ENCODE peak calls at places on chromosomes 5 and 9, in seven cellular contexts. V is PC-9, Z is astrocyte of the spinal cord, D is right atrium auricular region, E is left lung, W is pancreas, Y is IMR-90. J is an unnamed sample.

GRCh38 chr5:180639743-180640300 is 9.6 kb downstream of the FLT4 start:
- DNase-seq in E (peak; percentile 31), V (no peak), Y (no peak), W (no peak), D (no peak), Z (no peak), J (no peak)

GRCh38 chr5:114390431-114390830 is 28.6 kb downstream of the KCNN2 start:
- DNase-seq in Y (peak; percentile 39), E (no peak), D (no peak), W (no peak), Z (no peak), V (no peak), J (no peak)

GRCh38 chr9:27801511-27801910 is 228.2 kb upstream of the C9orf72 start:
- DNase-seq in W (no peak), Z (no peak), E (no peak), V (no peak), Y (no peak), D (no peak), J (no peak)

GRCh38 chr5:78376315-78376714 is 15.9 kb downstream of the SCAMP1 start:
- DNase-seq in D (no peak), E (no peak), Z (no peak), Y (no peak), V (no peak), W (no peak), J (no peak)

GRCh38 chr9:111916234-111916645 is 19.6 kb downstream of the UGCG start:
- DNase-seq in Y (no peak), E (no peak), Z (no peak), D (no peak), W (no peak), V (no peak), J (no peak)

GRCh38 chr9:83957029-83957513 is 22.9 kb downstream of the HNRNPK start:
- DNase-seq in V (no peak), E (no peak), W (no peak), Y (no peak), D (no peak), Z (no peak), J (no peak)

GRCh38 chr5:151605559-151605958 is 14.4 kb upstream of the FAT2 start:
- DNase-seq in W (no peak), D (no peak), E (no peak), Z (no peak), V (no peak), Y (no peak), J (no peak)

GRCh38 chr5:137344021-137344420 is 155.1 kb downstream of the SPOCK1 start:
- DNase-seq in V (no peak), E (no peak), D (no peak), Z (no peak), W (no peak), Y (no peak), J (no peak)

GRCh38 chr9:79611091-79611614 is 39.4 kb downstream of the TLE4 start:
- DNase-seq in W (no peak), Y (peak; percentile 96), Z (peak; percentile 96), E (no peak), D (no peak), V (no peak), J (no peak)

GRCh38 chr5:83368317-83368716 is 103.2 kb upstream of the VCAN start:
- DNase-seq in V (no peak), Z (peak; percentile 84), E (peak; percentile 48), W (no peak), Y (peak; percentile 88), D (no peak), J (peak; percentile 47)

GRCh38 chr5:1892211-1892610 is 9.5 kb upstream of the IRX4 start:
- DNase-seq in V (no peak), W (peak; percentile 3), Z (no peak), D (no peak), E (no peak), Y (no peak), J (peak; percentile 39)

DNA sequence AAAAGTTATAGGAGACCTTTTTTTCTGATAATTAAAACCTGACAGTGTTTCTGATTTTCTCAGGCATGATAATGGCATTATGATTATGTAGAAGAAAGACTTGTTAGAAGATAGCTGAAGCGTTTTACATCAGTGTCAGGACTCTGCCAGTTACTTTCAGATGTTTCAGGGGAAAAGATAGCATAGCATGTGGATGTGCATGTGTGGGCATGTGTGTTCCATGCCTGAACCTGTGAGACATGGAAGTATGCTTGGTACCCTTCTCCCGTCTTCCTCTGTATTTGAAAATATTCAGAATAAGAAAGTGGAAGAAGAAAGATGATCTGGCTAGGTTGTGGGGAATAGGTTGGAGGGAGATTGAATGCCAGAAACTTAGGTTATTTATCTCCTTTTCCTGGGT is 113.1 kb upstream of the PCAT7 start:
- DNase-seq in D (no peak), V (no peak), W (no peak), E (no peak), Z (no peak), Y (no peak), J (no peak)
- TF ChIP-seq CTCF in D (no peak), V (no peak), W (no peak), E (no peak), Z (no peak), Y (no peak), J (no peak)

GRCh38 chr5:129113867-129114266 is 19.3 kb downstream of the ISOC1 start:
- DNase-seq in E (no peak), V (no peak), D (no peak), W (no peak), Y (no peak), Z (no peak), J (no peak)
- TF ChIP-seq CTCF in E (no peak), V (peak; percentile 55), D (peak; percentile 34), W (no peak), Y (peak; percentile 7), Z (no peak), J (no peak)

GRCh38 chr9:126236273-126236672 is 90.4 kb upstream of the MVB12B start:
- DNase-seq in W (no peak), Z (no peak), E (no peak), Y (no peak), V (no peak), D (no peak), J (no peak)
- TF ChIP-seq CTCF in W (no peak), Z (no peak), E (no peak), Y (no peak), V (no peak), D (no peak), J (no peak)

GRCh38 chr5:111755264-111755941 is 1.6 kb downstream of the NREP start:
- DNase-seq in V (no peak), Z (no peak), W (no peak), D (no peak), Y (no peak), E (no peak), J (no peak)

GRCh38 chr5:111755942-111756353 is 1.0 kb downstream of the NREP start:
- DNase-seq in Y (peak; percentile 67), D (no peak), Z (peak; percentile 79), W (no peak), E (no peak), V (no peak), J (no peak)

GRCh38 chr5:111758284-111758628 is 1.3 kb upstream of the NREP start:
- DNase-seq in Z (no peak), E (no peak), Y (no peak), W (no peak), V (no peak), D (no peak), J (no peak)

GRCh38 chr5:111756701-111757581 is at the start of gene NREP:
- DNase-seq in Y (peak; percentile 97), Z (peak; percentile 97), E (peak; percentile 89), V (peak; percentile 68), W (peak; percentile 95), D (peak; percentile 90), J (peak; percentile 94)

DNA sequence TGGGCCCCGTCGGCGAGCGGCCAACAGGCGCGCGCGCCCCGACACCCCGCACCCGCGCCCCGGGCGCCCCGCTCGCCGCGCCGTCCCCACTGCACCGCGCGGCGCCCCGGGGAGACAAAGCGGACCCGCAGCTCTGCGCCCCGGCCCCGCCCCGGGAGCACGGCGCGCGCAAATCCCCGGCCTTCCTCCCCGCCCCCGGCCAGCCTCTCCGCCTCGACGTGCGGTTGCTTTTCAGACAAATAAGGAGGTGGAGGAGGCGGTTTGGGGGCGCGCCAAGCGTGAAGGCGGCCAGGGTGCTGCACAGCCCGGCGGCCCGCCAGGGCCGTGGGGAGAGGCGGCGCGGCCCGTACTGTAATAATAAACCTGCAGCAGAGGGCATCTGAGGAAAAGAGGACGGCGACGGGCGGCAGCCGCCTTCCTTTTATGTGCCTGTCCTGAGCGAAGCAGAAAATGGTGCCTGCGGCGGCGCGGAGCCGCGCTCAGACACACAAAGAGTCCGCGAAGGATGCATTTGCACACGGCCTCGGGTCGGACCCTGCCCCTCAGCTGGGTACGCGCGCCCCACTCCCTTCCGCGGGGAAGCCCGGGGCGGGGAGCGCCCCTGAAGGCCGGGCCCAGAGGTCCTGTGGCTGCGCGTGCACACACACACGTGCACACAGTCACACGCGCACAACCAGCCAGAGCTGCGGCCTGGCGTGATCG is 739 bp upstream of the NREP start:
- DNase-seq in W (peak; percentile 93), D (peak; percentile 87), E (peak; percentile 94), V (no peak), Y (peak; percentile 93), Z (peak; percentile 98), J (peak; percentile 94)
- TF ChIP-seq CTCF in W (peak; percentile 4), D (no peak), E (no peak), V (no peak), Y (peak; percentile 16), Z (no peak), J (no peak)

GRCh38 chr5:69217732-69218568 is 16.7 kb upstream of the CDK7 start:
- DNase-seq in Y (peak; percentile 86), Z (peak; percentile 94), V (peak; percentile 78), W (peak; percentile 98), E (peak; percentile 98), D (peak; percentile 96), J (peak; percentile 99)
- TF ChIP-seq CTCF in Y (no peak), Z (no peak), V (no peak), W (peak; percentile 36), E (peak; percentile 46), D (peak; percentile 26), J (peak; percentile 34)

DNA sequence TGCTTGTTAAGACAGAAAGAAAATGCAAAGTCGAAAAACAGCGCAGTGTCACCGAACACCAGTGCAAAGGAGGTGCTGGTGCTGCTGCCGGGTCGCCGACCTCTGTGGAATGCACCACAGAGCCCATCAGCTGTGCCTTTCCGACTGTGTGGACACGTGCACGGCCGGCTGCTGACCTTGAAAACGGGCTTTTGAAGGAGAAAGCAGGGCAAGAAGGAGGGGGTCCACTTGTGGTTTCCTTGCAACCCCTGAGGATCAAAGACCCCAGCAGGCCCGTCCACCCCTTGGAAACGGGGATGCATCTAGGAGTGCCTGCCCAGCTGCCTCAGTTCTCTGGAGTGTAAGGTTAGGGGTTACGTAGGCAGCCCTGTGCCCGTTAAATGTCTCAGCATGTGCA is 6.2 kb upstream of the OLFM1 start:
- DNase-seq in Z (no peak), D (no peak), W (peak; percentile 17), V (no peak), E (peak; percentile 2), Y (no peak), J (peak; percentile 31)
- TF ChIP-seq CTCF in Z (no peak), D (no peak), W (no peak), V (no peak), E (no peak), Y (no peak), J (no peak)